ENCODE peak calls at places on chromosomes 11 and 22, in nine cellular contexts. M, Q, X, V, Y, D, U, L and F are unnamed samples.

GRCh38 chr11:59158206-59159068 is 13.5 kb upstream of the DTX4 start:
- DNase-seq in V (peak; percentile 54), U (peak; percentile 75), X (peak; percentile 67), M (no peak), L (peak; percentile 58), Q (peak; percentile 60), Y (no peak), D (peak; percentile 69), F (no peak)

GRCh38 chr11:69086741-69087524 is 38.2 kb downstream of the TPCN2 start:
- DNase-seq in V (no peak), D (no peak), M (no peak), L (no peak), Q (no peak), U (no peak), X (no peak), Y (no peak), F (no peak)

GRCh38 chr22:49012695-49013094 is 815.0 kb downstream of the BRD1 start:
- DNase-seq in Q (no peak), V (no peak), M (no peak), D (no peak), L (no peak), X (no peak), U (no peak), Y (no peak), F (no peak)

GRCh38 chr22:24592144-24592845 is 578 bp downstream of the LRRC75B start:
- DNase-seq in V (peak; percentile 48), Q (no peak), Y (no peak), M (no peak), U (peak; percentile 24), D (peak; percentile 39), X (no peak), L (no peak), F (no peak)

GRCh38 chr11:113147249-113147648 is 167.1 kb upstream of the TTC12 start:
- DNase-seq in U (no peak), M (no peak), V (no peak), Q (no peak), X (no peak), D (peak; percentile 80), Y (no peak), L (no peak), F (peak; percentile 85)

GRCh38 chr11:68706237-68706636 is 21.9 kb downstream of the GAL start:
- DNase-seq in U (no peak), Y (no peak), M (no peak), Q (no peak), D (no peak), V (peak; percentile 36), X (no peak), L (no peak), F (no peak)

GRCh38 chr11:1109101-1109917 is 34.6 kb downstream of the MUC2 start:
- DNase-seq in X (no peak), Y (no peak), Q (no peak), M (no peak), V (no peak), L (no peak), D (no peak), U (no peak), F (no peak)

GRCh38 chr11:13718394-13718793 is 49.9 kb downstream of the FAR1 start:
- DNase-seq in X (no peak), M (no peak), U (no peak), Y (no peak), D (no peak), Q (no peak), V (no peak), L (no peak), F (no peak)

GRCh38 chr11:102680945-102681344 is 24.6 kb downstream of the MMP27 start:
- DNase-seq in V (no peak), M (no peak), Y (no peak), Q (no peak), D (no peak), U (no peak), X (no peak), L (no peak), F (no peak)

GRCh38 chr22:50088096-50088495 is 1.7 kb upstream of the MOV10L1 start:
- DNase-seq in M (no peak), D (no peak), Y (no peak), X (no peak), L (no peak), V (no peak), U (no peak), Q (no peak), F (no peak)

GRCh38 chr22:20625270-20625669 is 117.9 kb downstream of the MED15 start:
- DNase-seq in Q (no peak), U (no peak), Y (no peak), D (no peak), V (no peak), M (no peak), X (no peak), L (no peak), F (no peak)

GRCh38 chr11:116482716-116483115 is 290.1 kb downstream of the BUD13 start:
- DNase-seq in L (no peak), V (no peak), Q (no peak), U (no peak), Y (no peak), M (no peak), D (no peak), X (no peak), F (no peak)

GRCh38 chr11:4118107-4118506 is 23.5 kb downstream of the RRM1 start:
- DNase-seq in L (no peak), Q (no peak), V (no peak), D (no peak), M (no peak), X (no peak), U (peak; percentile 83), Y (no peak), F (no peak)

GRCh38 chr11:12377824-12378593 is 638 bp downstream of the PARVA start:
- DNase-seq in M (no peak), Q (no peak), Y (peak; percentile 17), V (peak; percentile 82), D (peak; percentile 88), L (peak; percentile 72), U (peak; percentile 65), X (no peak), F (peak; percentile 44)

GRCh38 chr11:124970925-124971324 is 16.9 kb downstream of the CCDC15 start:
- DNase-seq in Q (no peak), D (peak; percentile 45), M (no peak), X (no peak), U (peak; percentile 34), Y (no peak), L (no peak), V (no peak), F (no peak)

GRCh38 chr11:68042219-68043028 is 3.6 kb downstream of the TCIRG1 start:
- DNase-seq in Q (no peak), M (no peak), Y (no peak), X (no peak), V (no peak), L (no peak), D (no peak), U (no peak), F (no peak)

GRCh38 chr11:10201343-10201742 is 92.7 kb downstream of the SBF2 start:
- DNase-seq in U (peak; percentile 16), L (no peak), M (no peak), Y (no peak), X (no peak), V (no peak), D (no peak), Q (no peak), F (no peak)

GRCh38 chr11:96149743-96150555 is 193.0 kb downstream of the MAML2 start:
- DNase-seq in X (no peak), U (peak; percentile 96), Q (no peak), V (no peak), Y (no peak), L (no peak), D (no peak), M (no peak), F (no peak)

GRCh38 chr11:67607507-67607906 is 771 bp downstream of the NDUFV1 start:
- DNase-seq in M (no peak), Y (no peak), U (no peak), V (no peak), L (no peak), X (no peak), D (no peak), Q (no peak), F (no peak)

GRCh38 chr11:110501428-110501827 is 71.7 kb downstream of the FDX1 start:
- DNase-seq in Q (no peak), V (no peak), U (no peak), Y (no peak), X (no peak), D (no peak), L (no peak), M (no peak), F (no peak)

GRCh38 chr11:31237819-31238771 is 131.4 kb downstream of the DCDC1 start:
- DNase-seq in U (peak; percentile 1), L (peak; percentile 6), Y (no peak), M (no peak), D (peak; percentile 76), Q (no peak), V (peak; percentile 17), X (no peak), F (no peak)

GRCh38 chr11:34266090-34266912 is 91.5 kb downstream of the ABTB2 start:
- DNase-seq in V (no peak), M (no peak), Q (no peak), U (peak; percentile 94), L (peak; percentile 19), D (no peak), X (no peak), Y (peak; percentile 67), F (no peak)

GRCh38 chr11:130087294-130087926 is 17.7 kb downstream of the APLP2 start:
- DNase-seq in Y (no peak), L (no peak), M (no peak), D (no peak), Q (peak; percentile 5), V (no peak), U (no peak), X (no peak), F (no peak)

GRCh38 chr11:47391711-47392432 is 13.5 kb upstream of the SPI1 start:
- DNase-seq in D (no peak), Q (no peak), M (no peak), X (no peak), L (no peak), Y (no peak), V (no peak), U (no peak), F (no peak)